ENCODE peak calls at places on chromosomes 2 and 18, in nine cellular contexts. Q, R, X, E, B, I, S, W and Y are unnamed samples.

GRCh38 chr2:102424754-102425153 is 1.8 kb downstream of the IL18RAP start:
- DNase-seq in Q (no peak), R (no peak), X (no peak), E (no peak), B (no peak), I (no peak), S (no peak), W (no peak), Y (no peak)

GRCh38 chr2:47093626-47094025 is 61.5 kb downstream of the STPG4 start:
- DNase-seq in Q (no peak), R (no peak), X (no peak), E (no peak), B (no peak), I (no peak), S (no peak), W (no peak), Y (no peak)

GRCh38 chr2:164242409-164242808 is 378.9 kb downstream of the GRB14 start:
- DNase-seq in Q (no peak), R (no peak), X (no peak), E (no peak), B (no peak), I (no peak), S (no peak), W (no peak), Y (no peak)

GRCh38 chr18:22488554-22488953 is 70.8 kb upstream of the CTAGE1 start:
- DNase-seq in Q (peak), R (no peak), X (no peak), E (no peak), B (no peak), I (no peak), S (peak), W (no peak), Y (no peak)

GRCh38 chr18:55337908-55338521 is 250.0 kb downstream of the TCF4 start:
- DNase-seq in Q (no peak), R (no peak), X (no peak), E (no peak), B (no peak), I (no peak), S (peak), W (no peak), Y (no peak)

GRCh38 chr18:26403451-26403850 is 144.9 kb downstream of the KCTD1 start:
- DNase-seq in Q (peak), R (no peak), X (no peak), E (no peak), B (no peak), I (no peak), S (no peak), W (no peak), Y (no peak)

GRCh38 chr18:21230436-21230835 is 11.6 kb upstream of the GREB1L start:
- DNase-seq in Q (no peak), R (no peak), X (no peak), E (peak), B (no peak), I (no peak), S (no peak), W (no peak), Y (no peak)

GRCh38 chr2:118224888-118225264 is 136.6 kb downstream of the INSIG2 start:
- DNase-seq in Q (no peak), R (no peak), X (no peak), E (no peak), B (no peak), I (peak), S (no peak), W (no peak), Y (no peak)

GRCh38 chr2:16226942-16227664 is 286.8 kb downstream of the MYCN start:
- DNase-seq in Q (no peak), R (no peak), X (no peak), E (no peak), B (no peak), I (no peak), S (no peak), W (peak), Y (no peak)

GRCh38 chr2:130728007-130728454 is 839 bp upstream of the GPR148 start:
- DNase-seq in Q (no peak), R (no peak), X (no peak), E (no peak), B (no peak), I (no peak), S (no peak), W (no peak), Y (no peak)

GRCh38 chr18:62325806-62326645 is 916 bp downstream of the TNFRSF11A start:
- DNase-seq in Q (peak), R (peak), X (no peak), E (no peak), B (no peak), I (peak), S (no peak), W (peak), Y (no peak)

GRCh38 chr2:45944075-45944474 is 292.6 kb downstream of the PRKCE start:
- DNase-seq in Q (peak), R (no peak), X (no peak), E (peak), B (no peak), I (no peak), S (no peak), W (no peak), Y (peak)

GRCh38 chr2:181430406-181431199 is 26.6 kb upstream of the ITGA4 start:
- DNase-seq in Q (peak), R (no peak), X (no peak), E (no peak), B (no peak), I (no peak), S (no peak), W (no peak), Y (no peak)

GRCh38 chr2:162074579-162074922 is 536 bp upstream of the DPP4 start:
- DNase-seq in Q (no peak), R (no peak), X (no peak), E (no peak), B (no peak), I (no peak), S (no peak), W (no peak), Y (no peak)

GRCh38 chr2:23519334-23519651 is 134.3 kb downstream of the KLHL29 start:
- DNase-seq in Q (peak), R (no peak), X (no peak), E (no peak), B (no peak), I (no peak), S (peak), W (no peak), Y (no peak)

GRCh38 chr2:26077291-26077690 is 43.4 kb downstream of the RAB10 start:
- DNase-seq in Q (no peak), R (no peak), X (no peak), E (no peak), B (no peak), I (no peak), S (no peak), W (no peak), Y (no peak)

GRCh38 chr2:121348128-121348740 is 63.2 kb upstream of the TFCP2L1 start:
- DNase-seq in Q (no peak), R (no peak), X (no peak), E (no peak), B (no peak), I (no peak), S (no peak), W (peak), Y (no peak)

GRCh38 chr2:102187191-102188150 is 648 bp downstream of the IL1RL2 start:
- DNase-seq in Q (peak), R (peak), X (no peak), E (no peak), B (no peak), I (peak), S (peak), W (no peak), Y (no peak)

GRCh38 chr18:51266736-51267135 is 69.3 kb upstream of the MEX3C start:
- DNase-seq in Q (no peak), R (no peak), X (no peak), E (no peak), B (no peak), I (no peak), S (no peak), W (no peak), Y (no peak)

GRCh38 chr2:124180635-124181034 is 155.5 kb downstream of the CNTNAP5 start:
- DNase-seq in Q (no peak), R (no peak), X (no peak), E (no peak), B (no peak), I (no peak), S (no peak), W (no peak), Y (no peak)

GRCh38 chr18:6963452-6964097 is 154.0 kb downstream of the LAMA1 start:
- DNase-seq in Q (no peak), R (no peak), X (no peak), E (no peak), B (no peak), I (no peak), S (no peak), W (no peak), Y (no peak)

GRCh38 chr2:144524190-144524957 is 4.5 kb upstream of the ZEB2 start:
- DNase-seq in Q (peak), R (no peak), X (peak), E (no peak), B (no peak), I (peak), S (peak), W (no peak), Y (no peak)

GRCh38 chr18:2207294-2207693 is 364.0 kb downstream of the METTL4 start:
- DNase-seq in Q (no peak), R (no peak), X (no peak), E (no peak), B (no peak), I (no peak), S (no peak), W (no peak), Y (no peak)

GRCh38 chr2:73036779-73037165 is 34.7 kb downstream of the SFXN5 start:
- DNase-seq in Q (no peak), R (no peak), X (no peak), E (no peak), B (no peak), I (no peak), S (no peak), W (no peak), Y (no peak)

GRCh38 chr2:88627856-88628568 is 748 bp upstream of the EIF2AK3 start:
- DNase-seq in Q (peak), R (peak), X (peak), E (peak), B (peak), I (peak), S (peak), W (peak), Y (peak)

GRCh38 chr2:55167630-55167967 is 64.5 kb downstream of the CLHC1 start:
- DNase-seq in Q (no peak), R (no peak), X (no peak), E (no peak), B (no peak), I (no peak), S (no peak), W (no peak), Y (no peak)

GRCh38 chr2:225472161-225472560 is 72.7 kb downstream of the NYAP2 start:
- DNase-seq in Q (no peak), R (no peak), X (no peak), E (no peak), B (no peak), I (no peak), S (no peak), W (no peak), Y (no peak)

GRCh38 chr2:30225131-30225762 is 6.1 kb upstream of the LBH start:
- DNase-seq in Q (peak), R (peak), X (peak), E (peak), B (peak), I (no peak), S (no peak), W (no peak), Y (no peak)

GRCh38 chr2:109531221-109531620 is 82.5 kb downstream of the SEPTIN10 start:
- DNase-seq in Q (no peak), R (no peak), X (no peak), E (no peak), B (no peak), I (no peak), S (no peak), W (no peak), Y (no peak)

GRCh38 chr2:38794235-38794946 is 16.4 kb downstream of the GEMIN6 start:
- DNase-seq in Q (no peak), R (no peak), X (no peak), E (no peak), B (no peak), I (no peak), S (no peak), W (no peak), Y (no peak)